ENCODE peak calls at places on chromosomes 6 and 20, in seven cellular contexts. S is neural crest cell, O is nephron progenitor cell, K is mucosa of descending colon, E is HFF-Myc, Q is left ventricle myocardium inferior, T is IMR-90. M is an unnamed sample.

GRCh38 chr6:105322499-105323231 is 80.2 kb downstream of the PREP start:
- DNase-seq in S (no peak), O (no peak), K (no peak), E (no peak), Q (no peak), T (no peak), M (no peak)

GRCh38 chr6:139010674-139011073 is 17.9 kb upstream of the ABRACL start:
- DNase-seq in S (no peak), O (no peak), K (no peak), E (no peak), Q (no peak), T (no peak), M (no peak)

GRCh38 chr6:118562959-118563358 is 14.9 kb downstream of the PLN start:
- DNase-seq in S (no peak), O (no peak), K (no peak), E (no peak), Q (no peak), T (peak; percentile 69), M (no peak)

GRCh38 chr6:45658958-45659357 is 281.2 kb upstream of the SUPT3H start:
- DNase-seq in S (no peak), O (no peak), K (no peak), E (no peak), Q (no peak), T (no peak), M (no peak)

GRCh38 chr6:21426841-21427490 is 166.6 kb upstream of the SOX4 start:
- DNase-seq in S (no peak), O (no peak), K (no peak), E (no peak), Q (no peak), T (no peak), M (no peak)

GRCh38 chr6:89566930-89567634 is 71.5 kb downstream of the LYRM2 start:
- DNase-seq in S (peak; percentile 40), O (peak; percentile 13), K (no peak), E (no peak), Q (no peak), T (no peak), M (no peak)

GRCh38 chr6:15879372-15880261 is 216.8 kb upstream of the DTNBP1 start:
- DNase-seq in S (no peak), O (no peak), K (peak; percentile 74), E (peak; percentile 94), Q (peak; percentile 86), T (peak; percentile 13), M (no peak)

GRCh38 chr6:149264629-149265028 is 52.9 kb upstream of the TAB2 start:
- DNase-seq in S (no peak), O (no peak), K (no peak), E (no peak), Q (no peak), T (no peak), M (no peak)

GRCh38 chr6:10884245-10884972 is 2.4 kb upstream of the SYCP2L start:
- DNase-seq in S (no peak), O (no peak), K (no peak), E (no peak), Q (no peak), T (no peak), M (no peak)

GRCh38 chr6:139904572-139904971 is 530.1 kb upstream of the CITED2 start:
- DNase-seq in S (no peak), O (no peak), K (no peak), E (no peak), Q (no peak), T (no peak), M (no peak)

GRCh38 chr20:18904624-18905023 is 91.0 kb downstream of the SCP2D1 start:
- DNase-seq in S (no peak), O (no peak), K (no peak), E (no peak), Q (no peak), T (no peak), M (peak; percentile 25)

GRCh38 chr6:151641028-151641427 is 147.2 kb downstream of the CCDC170 start:
- DNase-seq in S (no peak), O (no peak), K (no peak), E (no peak), Q (no peak), T (no peak), M (no peak)

GRCh38 chr20:17822039-17822438 is 122.3 kb downstream of the BANF2 start:
- DNase-seq in S (no peak), O (no peak), K (no peak), E (peak; percentile 72), Q (no peak), T (peak; percentile 72), M (no peak)

GRCh38 chr20:45779011-45779915 is 12.4 kb downstream of the WFDC3 start:
- DNase-seq in S (no peak), O (no peak), K (peak; percentile 88), E (peak; percentile 98), Q (peak; percentile 75), T (peak; percentile 100), M (no peak)

GRCh38 chr6:166386111-166386510 is 3.4 kb upstream of the MPC1 start:
- DNase-seq in S (no peak), O (no peak), K (no peak), E (no peak), Q (no peak), T (no peak), M (no peak)

GRCh38 chr6:166387642-166388325 is 5.0 kb upstream of the MPC1 start:
- DNase-seq in S (no peak), O (no peak), K (no peak), E (no peak), Q (no peak), T (no peak), M (no peak)

GRCh38 chr6:166393535-166393823 is 10.7 kb upstream of the MPC1 start:
- DNase-seq in S (no peak), O (no peak), K (no peak), E (no peak), Q (no peak), T (no peak), M (no peak)

GRCh38 chr6:166389119-166389518 is 6.4 kb upstream of the MPC1 start:
- DNase-seq in S (no peak), O (no peak), K (no peak), E (no peak), Q (no peak), T (no peak), M (no peak)

GRCh38 chr6:166388605-166389004 is 5.9 kb upstream of the MPC1 start:
- DNase-seq in S (no peak), O (no peak), K (no peak), E (no peak), Q (no peak), T (no peak), M (no peak)
- TF ChIP-seq CTCF in S (no peak), O (no peak), K (no peak), E (no peak), Q (no peak), T (no peak), M (no peak)

DNA sequence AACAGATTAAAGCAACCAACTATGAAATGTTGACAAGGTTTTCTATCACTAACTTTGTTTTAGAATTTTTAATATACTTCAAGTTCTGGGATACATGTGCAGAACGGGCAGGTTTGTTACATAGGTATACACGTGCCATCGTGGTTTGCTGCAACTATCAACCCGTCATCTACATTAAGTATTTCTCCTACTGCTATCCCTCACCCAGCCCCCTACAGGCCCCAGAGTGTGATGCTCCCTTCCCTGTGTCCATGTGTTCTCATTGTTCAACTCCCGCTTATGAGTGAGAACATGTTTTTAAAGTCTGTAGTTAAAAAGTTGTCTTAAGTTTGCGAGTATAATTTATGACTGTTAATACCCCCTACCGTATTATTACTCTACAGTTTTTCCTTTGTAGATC is 844.3 kb upstream of the MANEA start:
- DNase-seq in S (no peak), O (no peak), K (no peak), E (no peak), Q (no peak), T (no peak), M (no peak)
- TF ChIP-seq CTCF in S (no peak), O (no peak), K (no peak), E (no peak), Q (no peak), T (no peak), M (no peak)

GRCh38 chr6:168109171-168109570 is 30.2 kb upstream of the FRMD1 start:
- DNase-seq in S (no peak), O (no peak), K (no peak), E (no peak), Q (no peak), T (no peak), M (no peak)

GRCh38 chr6:168111911-168112310 is 32.9 kb upstream of the FRMD1 start:
- DNase-seq in S (no peak), O (no peak), K (no peak), E (no peak), Q (no peak), T (no peak), M (no peak)

GRCh38 chr6:168113226-168113625 is 34.2 kb upstream of the FRMD1 start:
- DNase-seq in S (no peak), O (no peak), K (no peak), E (no peak), Q (no peak), T (no peak), M (no peak)

GRCh38 chr6:168107191-168107940 is 28.4 kb upstream of the FRMD1 start:
- DNase-seq in S (no peak), O (no peak), K (no peak), E (no peak), Q (peak; percentile 19), T (no peak), M (no peak)

DNA sequence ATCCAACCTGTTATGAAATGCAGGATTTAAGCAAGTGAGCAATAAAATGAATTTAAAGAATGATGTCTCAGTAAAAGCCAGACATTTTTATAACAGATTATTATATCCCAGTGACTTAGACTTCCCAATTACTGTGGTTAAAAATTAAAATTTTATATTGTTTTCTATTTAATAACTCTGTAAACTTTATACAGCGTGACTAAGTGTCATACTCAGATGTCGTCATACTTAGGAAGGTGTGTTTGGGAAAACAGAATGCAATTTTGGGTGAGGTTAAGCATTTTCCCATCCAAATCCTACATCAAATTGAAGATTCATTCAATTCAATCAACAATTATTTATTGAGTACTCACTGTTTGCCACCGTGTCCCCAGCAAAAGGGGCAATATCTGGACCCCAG is 31.4 kb upstream of the FRMD1 start:
- DNase-seq in S (no peak), O (no peak), K (no peak), E (no peak), Q (no peak), T (no peak), M (no peak)
- TF ChIP-seq CTCF in S (no peak), O (no peak), K (no peak), E (no peak), Q (no peak), T (no peak), M (no peak)

GRCh38 chr6:29619578-29619977 is 13.4 kb downstream of the GABBR1 start:
- DNase-seq in S (no peak), O (no peak), K (no peak), E (no peak), Q (no peak), T (no peak), M (no peak)

GRCh38 chr6:29620629-29621028 is 12.4 kb downstream of the GABBR1 start:
- DNase-seq in S (no peak), O (no peak), K (no peak), E (no peak), Q (no peak), T (no peak), M (no peak)

GRCh38 chr6:29617782-29618557 is 15.0 kb downstream of the GABBR1 start:
- DNase-seq in S (no peak), O (no peak), K (no peak), E (no peak), Q (no peak), T (no peak), M (peak; percentile 23)
- TF ChIP-seq CTCF in S (peak; percentile 32), O (no peak), K (no peak), E (no peak), Q (no peak), T (no peak), M (peak; percentile 39)